ENCODE peak calls at places on chromosomes 6 and 20, in six cellular contexts. X, E, S, F, N and A are unnamed samples.

GRCh38 chr6:119012521-119012920 is 65.9 kb downstream of the FAM184A start:
- DNase-seq in X (no peak), N (no peak), S (no peak), F (no peak), E (no peak), A (no peak)

GRCh38 chr6:134519456-134519855 is 201.5 kb upstream of the SGK1 start:
- DNase-seq in E (no peak), F (no peak), X (no peak), S (no peak), N (no peak), A (no peak)

GRCh38 chr6:121826156-121826810 is 390.8 kb downstream of the GJA1 start:
- DNase-seq in S (no peak), X (no peak), F (no peak), E (no peak), N (no peak), A (no peak)

GRCh38 chr20:9490171-9490570 is 24.2 kb upstream of the LAMP5 start:
- DNase-seq in N (no peak), X (no peak), E (no peak), S (no peak), F (no peak), A (no peak)

GRCh38 chr6:24910850-24911712 is 24.7 kb downstream of the RIPOR2 start:
- DNase-seq in S (peak), N (no peak), X (peak), F (peak), E (peak), A (peak)

GRCh38 chr6:151914475-151914874 is 107.0 kb downstream of the ESR1 start:
- DNase-seq in S (no peak), E (no peak), X (no peak), F (no peak), N (peak), A (no peak)

GRCh38 chr6:1945235-1945832 is 300.1 kb downstream of the GMDS start:
- DNase-seq in S (no peak), X (no peak), N (no peak), E (no peak), F (no peak), A (no peak)

GRCh38 chr20:32278199-32278643 is 770 bp downstream of the KIF3B start:
- DNase-seq in F (no peak), S (no peak), E (no peak), N (no peak), X (no peak), A (no peak)

GRCh38 chr6:75611702-75612375 is 10.2 kb downstream of the SENP6 start:
- DNase-seq in E (no peak), X (no peak), S (no peak), N (no peak), F (no peak), A (no peak)

DNA sequence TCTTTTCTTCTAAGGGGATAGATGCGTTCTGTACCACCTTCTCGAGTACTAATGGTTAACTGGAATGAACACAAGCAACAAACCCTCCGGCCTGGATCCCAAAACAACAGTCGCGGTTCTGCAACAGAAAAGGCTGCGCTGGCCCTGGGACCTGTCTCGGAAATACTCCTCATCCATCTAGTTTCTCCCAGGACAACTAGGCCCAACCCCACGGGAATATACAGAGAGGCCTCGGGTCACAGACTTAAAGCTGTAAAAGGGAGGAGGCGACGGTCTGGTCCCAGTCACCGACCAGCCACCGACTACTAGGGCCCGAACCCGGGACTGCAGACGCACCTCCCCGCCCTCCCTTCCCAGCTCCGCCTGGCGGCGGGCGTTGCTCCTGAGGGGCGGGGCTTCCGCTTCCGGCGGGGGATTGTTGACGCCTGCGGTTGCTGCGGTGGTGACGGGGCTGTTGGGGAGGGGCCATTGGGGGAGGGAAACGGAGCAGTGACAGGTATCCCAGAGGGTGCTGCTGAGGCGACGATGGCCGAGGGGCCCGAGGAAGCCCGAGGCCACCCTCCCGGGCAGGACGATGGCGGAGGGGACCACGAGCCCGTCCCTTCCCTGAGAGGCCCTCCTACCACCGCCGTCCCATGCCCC is at the start of gene FAM8A1:
- DNase-seq in F (peak), S (peak), E (peak), N (peak), X (peak), A (peak)
- TF ChIP-seq EP300 in F (peak), S (no peak), E (no peak), N (no peak), X (peak), A (no peak)

DNA sequence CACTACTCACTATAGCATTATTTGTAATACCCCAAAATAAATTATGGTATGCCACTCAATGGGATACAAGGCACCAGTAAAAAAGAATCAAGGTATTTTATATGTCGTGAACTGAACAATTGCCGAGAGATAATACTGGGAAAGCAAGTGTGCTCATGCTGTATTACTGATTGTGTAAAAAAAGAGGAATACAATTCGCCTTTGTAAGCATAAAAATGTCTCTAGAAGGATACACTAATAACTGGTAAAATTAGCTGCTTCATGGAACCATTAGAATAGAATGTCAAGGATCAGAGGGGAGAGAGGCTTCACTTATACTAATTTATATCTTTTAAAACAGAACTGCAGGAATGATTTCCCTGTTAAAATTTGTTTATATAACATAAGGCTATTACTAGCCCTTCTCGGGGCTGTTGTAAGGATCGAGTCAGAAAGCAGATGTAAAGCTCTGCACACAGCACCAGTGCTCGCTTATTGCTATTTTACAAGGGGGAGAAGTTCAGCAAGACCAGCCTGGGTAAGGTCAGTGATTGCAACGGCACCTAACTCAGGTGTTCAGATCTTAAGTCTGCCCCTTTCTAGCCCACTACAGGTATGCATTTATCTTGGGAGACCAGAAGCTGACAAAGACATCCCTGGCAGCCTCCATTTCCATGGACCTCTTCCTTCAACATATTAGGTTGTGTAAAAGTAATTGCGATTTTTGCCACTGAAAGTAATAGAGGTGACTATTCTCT is 61.6 kb downstream of the MYH7B start:
- DNase-seq in N (no peak), S (no peak), X (no peak), E (no peak), F (no peak), A (no peak)
- TF ChIP-seq EP300 in N (no peak), S (no peak), X (no peak), E (no peak), F (no peak), A (no peak)

GRCh38 chr6:158559338-158559894 is 475 bp upstream of the TMEM181 start:
- DNase-seq in E (no peak), N (no peak), S (no peak), X (no peak), F (no peak), A (no peak)

GRCh38 chr6:158561247-158561884 is 1.5 kb downstream of the TMEM181 start:
- DNase-seq in S (no peak), E (no peak), F (no peak), X (no peak), N (no peak), A (no peak)

GRCh38 chr6:158558415-158559306 is 1.2 kb upstream of the TMEM181 start:
- DNase-seq in N (no peak), X (no peak), E (no peak), F (no peak), S (no peak), A (no peak)

GRCh38 chr6:158560787-158561246 is 926 bp downstream of the TMEM181 start:
- DNase-seq in N (no peak), F (peak), X (no peak), S (peak), E (no peak), A (peak)

GRCh38 chr6:158559895-158560786 is at the start of gene TMEM181:
- DNase-seq in E (peak), S (peak), N (peak), F (peak), X (peak), A (peak)
- TF ChIP-seq EP300 in E (no peak), S (no peak), N (no peak), F (no peak), X (no peak), A (no peak)

DNA sequence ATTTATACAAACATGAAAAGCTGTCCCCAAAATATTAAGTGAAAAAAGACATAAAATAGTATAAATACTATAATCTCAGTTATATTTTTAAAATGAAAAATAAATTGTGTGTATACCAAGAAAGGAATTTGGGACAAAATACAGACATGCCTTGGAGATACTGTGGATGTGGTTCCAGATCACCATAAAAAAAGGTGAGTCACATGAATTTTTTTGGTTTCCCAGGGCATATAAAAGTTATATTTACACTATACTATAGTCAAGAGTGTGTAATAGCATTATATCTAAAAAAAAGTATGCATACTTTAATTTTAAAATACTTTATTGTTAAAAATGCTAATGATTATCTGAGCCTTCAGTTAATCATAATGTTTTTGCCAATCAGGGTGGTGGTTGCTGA is 17.4 kb upstream of the SDHAF4 start:
- DNase-seq in F (no peak), X (no peak), S (no peak), E (no peak), N (no peak), A (no peak)
- TF ChIP-seq EP300 in F (no peak), X (no peak), S (no peak), E (no peak), N (no peak), A (no peak)

GRCh38 chr6:28808383-28808782 is 115.4 kb downstream of the TRIM27 start:
- DNase-seq in X (no peak), E (no peak), N (no peak), S (no peak), F (no peak), A (no peak)

GRCh38 chr6:28811873-28812272 is 111.9 kb downstream of the TRIM27 start:
- DNase-seq in S (no peak), E (no peak), X (no peak), N (peak), F (no peak), A (no peak)

GRCh38 chr6:28810655-28811053 is 113.1 kb downstream of the TRIM27 start:
- DNase-seq in N (no peak), E (no peak), X (no peak), F (no peak), S (no peak), A (no peak)

GRCh38 chr6:28809947-28810654 is 113.7 kb downstream of the TRIM27 start:
- DNase-seq in X (no peak), S (no peak), E (no peak), F (no peak), N (no peak), A (no peak)

GRCh38 chr6:28807682-28808280 is 116.0 kb downstream of the TRIM27 start:
- DNase-seq in N (peak), F (peak), X (no peak), S (no peak), E (no peak), A (no peak)
- TF ChIP-seq EP300 in N (no peak), F (no peak), X (no peak), S (no peak), E (no peak), A (no peak)

GRCh38 chr6:34273242-34273805 is 24.5 kb upstream of the SMIM29 start:
- DNase-seq in X (no peak), F (peak), S (no peak), N (peak), E (no peak), A (no peak)
- TF ChIP-seq EP300 in X (no peak), F (no peak), S (no peak), N (no peak), E (no peak), A (no peak)